ENCODE peak calls at places on chromosomes 3 and 15, in seven cellular contexts. A is stimulated activated CD8-positive, alpha-beta memory T cell treated with anti-CD3 and anti-CD28 coated beads, Interleukin-2, amount 100 ng/mL, for 48 hours; R is stimulated activated CD4-positive, alpha-beta T cell treated with anti-CD3 and anti-CD28 coated beads, Interleukin-4, amount 100 ng/mL, for 24 hours; D is left ventricle myocardium inferior; V is effector memory CD4-positive, alpha-beta T cell; O is NCI-H1930; Y is AG10803. J is an unnamed sample.

GRCh38 chr15:78265137-78265460 is 737 bp downstream of the DNAJA4 start:
- DNase-seq in A (no peak), R (no peak), D (no peak), V (no peak), O (no peak), Y (no peak), J (no peak)

GRCh38 chr3:50464578-50464977 is 38.9 kb downstream of the CACNA2D2 start:
- DNase-seq in A (no peak), R (no peak), D (no peak), V (no peak), O (no peak), Y (no peak), J (no peak)

GRCh38 chr3:70982700-70983140 is 600.8 kb downstream of the FOXP1 start:
- DNase-seq in A (peak; percentile 4), R (peak; percentile 16), D (no peak), V (peak; percentile 7), O (peak; percentile 26), Y (peak; percentile 78), J (peak; percentile 70)

GRCh38 chr3:170359178-170359704 is 1.7 kb downstream of the SKIL start:
- DNase-seq in A (no peak), R (no peak), D (no peak), V (no peak), O (no peak), Y (no peak), J (no peak)

GRCh38 chr3:187753516-187753915 is 8.2 kb upstream of the BCL6 start:
- DNase-seq in A (no peak), R (no peak), D (no peak), V (no peak), O (no peak), Y (no peak), J (no peak)

GRCh38 chr15:63218114-63218808 is 28.9 kb downstream of the RAB8B start:
- DNase-seq in A (no peak), R (no peak), D (no peak), V (no peak), O (no peak), Y (peak; percentile 74), J (no peak)

GRCh38 chr15:39362832-39363561 is 217.9 kb upstream of the THBS1 start:
- DNase-seq in A (no peak), R (no peak), D (no peak), V (no peak), O (no peak), Y (peak; percentile 98), J (no peak)

GRCh38 chr3:126418661-126419131 is 24.0 kb downstream of the CFAP100 start:
- DNase-seq in A (no peak), R (no peak), D (no peak), V (no peak), O (no peak), Y (no peak), J (no peak)

GRCh38 chr15:57496946-57497944 is 94.5 kb upstream of the MYZAP start:
- DNase-seq in A (no peak), R (no peak), D (no peak), V (no peak), O (no peak), Y (no peak), J (no peak)

GRCh38 chr3:17743660-17743995 is 1.2 kb upstream of the TBC1D5 start:
- DNase-seq in A (no peak), R (no peak), D (no peak), V (no peak), O (no peak), Y (no peak), J (no peak)

GRCh38 chr15:76060098-76060989 is 559 bp downstream of the TMEM266 start:
- DNase-seq in A (no peak), R (peak; percentile 38), D (no peak), V (peak; percentile 18), O (no peak), Y (no peak), J (peak; percentile 55)

GRCh38 chr3:173892547-173892946 is 495.0 kb downstream of the NLGN1 start:
- DNase-seq in A (no peak), R (no peak), D (no peak), V (no peak), O (no peak), Y (no peak), J (no peak)

GRCh38 chr3:32262201-32262600 is 23.7 kb downstream of the CMTM8 start:
- DNase-seq in A (no peak), R (no peak), D (no peak), V (no peak), O (no peak), Y (no peak), J (no peak)

GRCh38 chr3:98800401-98800800 is 37.3 kb downstream of the ST3GAL6 start:
- DNase-seq in A (no peak), R (no peak), D (no peak), V (no peak), O (no peak), Y (no peak), J (no peak)

GRCh38 chr3:13474776-13475303 is 5.3 kb upstream of the HDAC11 start:
- DNase-seq in A (no peak), R (no peak), D (no peak), V (no peak), O (no peak), Y (no peak), J (no peak)

GRCh38 chr3:133887075-133887950 is 8.4 kb downstream of the RAB6B start:
- DNase-seq in A (no peak), R (no peak), D (no peak), V (no peak), O (no peak), Y (no peak), J (no peak)

GRCh38 chr3:85054579-85054978 is 95.8 kb downstream of the CADM2 start:
- DNase-seq in A (no peak), R (no peak), D (no peak), V (no peak), O (no peak), Y (no peak), J (no peak)

GRCh38 chr3:126982125-126982521 is 792 bp upstream of the PLXNA1 start:
- DNase-seq in A (peak; percentile 47), R (peak; percentile 70), D (no peak), V (peak; percentile 67), O (no peak), Y (peak; percentile 23), J (peak; percentile 76)

GRCh38 chr15:62519900-62520299 is 354.8 kb upstream of the C2CD4B start:
- DNase-seq in A (no peak), R (peak; percentile 8), D (no peak), V (no peak), O (no peak), Y (no peak), J (peak; percentile 33)